ENCODE peak calls at places on chromosome 21, in nine cellular contexts. One of them, this sample, is unnamed.

GRCh38 chr21:46559291-46559983 is 45.4 kb downstream of the S100B start:
- DNase-seq in omental fat pad: no peak
- DNase-seq in right atrium auricular region: peak; percentile 54
- DNase-seq in A549: no peak
- DNase-seq in CD8-positive, alpha-beta T cell: peak; percentile 47
- DNase-seq in endothelial cell: peak; percentile 22
- DNase-seq in tibial artery: no peak
- DNase-seq in foreskin fibroblast: no peak
- DNase-seq in fibroblast of lung: no peak
- DNase-seq in this sample: no peak

GRCh38 chr21:36749935-36750578 is 51.1 kb downstream of the SIM2 start:
- DNase-seq in tibial artery: no peak
- DNase-seq in omental fat pad: no peak
- DNase-seq in fibroblast of lung: peak; percentile 63
- DNase-seq in endothelial cell: peak; percentile 56
- DNase-seq in right atrium auricular region: no peak
- DNase-seq in A549: no peak
- DNase-seq in CD8-positive, alpha-beta T cell: no peak
- DNase-seq in foreskin fibroblast: no peak
- DNase-seq in this sample: no peak

GRCh38 chr21:36487641-36488307 is 7.9 kb upstream of the CLDN14 start:
- DNase-seq in tibial artery: no peak
- DNase-seq in right atrium auricular region: no peak
- DNase-seq in CD8-positive, alpha-beta T cell: no peak
- DNase-seq in endothelial cell: no peak
- DNase-seq in fibroblast of lung: peak; percentile 65
- DNase-seq in omental fat pad: no peak
- DNase-seq in A549: no peak
- DNase-seq in foreskin fibroblast: no peak
- DNase-seq in this sample: no peak

GRCh38 chr21:14677023-14677422 is 130.9 kb upstream of the SAMSN1 start:
- DNase-seq in CD8-positive, alpha-beta T cell: no peak
- DNase-seq in omental fat pad: no peak
- DNase-seq in fibroblast of lung: no peak
- DNase-seq in A549: no peak
- DNase-seq in foreskin fibroblast: no peak
- DNase-seq in endothelial cell: no peak
- DNase-seq in tibial artery: no peak
- DNase-seq in right atrium auricular region: no peak
- DNase-seq in this sample: no peak

GRCh38 chr21:45485686-45486442 is 56.4 kb downstream of the SLC19A1 start:
- DNase-seq in right atrium auricular region: no peak
- DNase-seq in fibroblast of lung: no peak
- DNase-seq in omental fat pad: no peak
- DNase-seq in tibial artery: no peak
- DNase-seq in foreskin fibroblast: no peak
- DNase-seq in endothelial cell: no peak
- DNase-seq in CD8-positive, alpha-beta T cell: no peak
- DNase-seq in A549: no peak
- DNase-seq in this sample: no peak

GRCh38 chr21:20728691-20729090 is 269.5 kb upstream of the NCAM2 start:
- DNase-seq in omental fat pad: no peak
- DNase-seq in fibroblast of lung: no peak
- DNase-seq in A549: no peak
- DNase-seq in right atrium auricular region: no peak
- DNase-seq in endothelial cell: no peak
- DNase-seq in foreskin fibroblast: no peak
- DNase-seq in tibial artery: no peak
- DNase-seq in CD8-positive, alpha-beta T cell: no peak
- DNase-seq in this sample: no peak

GRCh38 chr21:44051462-44051941 is 39.4 kb downstream of the TRAPPC10 start:
- DNase-seq in tibial artery: peak; percentile 49
- DNase-seq in fibroblast of lung: peak; percentile 44
- DNase-seq in foreskin fibroblast: no peak
- DNase-seq in endothelial cell: no peak
- DNase-seq in omental fat pad: no peak
- DNase-seq in A549: no peak
- DNase-seq in right atrium auricular region: peak; percentile 62
- DNase-seq in CD8-positive, alpha-beta T cell: no peak
- DNase-seq in this sample: no peak

GRCh38 chr21:37249112-37249904 is 17.8 kb downstream of the VPS26C start:
- DNase-seq in omental fat pad: no peak
- DNase-seq in fibroblast of lung: no peak
- DNase-seq in endothelial cell: no peak
- DNase-seq in foreskin fibroblast: no peak
- DNase-seq in tibial artery: no peak
- DNase-seq in right atrium auricular region: no peak
- DNase-seq in CD8-positive, alpha-beta T cell: no peak
- DNase-seq in A549: no peak
- DNase-seq in this sample: no peak

GRCh38 chr21:16713331-16714114 is 799.3 kb upstream of the CXADR start:
- DNase-seq in CD8-positive, alpha-beta T cell: no peak
- DNase-seq in tibial artery: no peak
- DNase-seq in endothelial cell: no peak
- DNase-seq in right atrium auricular region: no peak
- DNase-seq in foreskin fibroblast: peak; percentile 61
- DNase-seq in fibroblast of lung: peak; percentile 23
- DNase-seq in omental fat pad: no peak
- DNase-seq in A549: no peak
- DNase-seq in this sample: no peak

GRCh38 chr21:45204395-45204794 is 83.3 kb downstream of the POFUT2 start:
- DNase-seq in foreskin fibroblast: no peak
- DNase-seq in CD8-positive, alpha-beta T cell: no peak
- DNase-seq in omental fat pad: no peak
- DNase-seq in endothelial cell: no peak
- DNase-seq in right atrium auricular region: no peak
- DNase-seq in A549: no peak
- DNase-seq in fibroblast of lung: no peak
- DNase-seq in tibial artery: no peak
- DNase-seq in this sample: no peak

GRCh38 chr21:36155603-36156338 is 853 bp upstream of the DOP1B start:
- DNase-seq in CD8-positive, alpha-beta T cell: no peak
- DNase-seq in right atrium auricular region: no peak
- DNase-seq in foreskin fibroblast: no peak
- DNase-seq in endothelial cell: no peak
- DNase-seq in A549: no peak
- DNase-seq in omental fat pad: no peak
- DNase-seq in fibroblast of lung: no peak
- DNase-seq in tibial artery: peak; percentile 66
- DNase-seq in this sample: no peak

GRCh38 chr21:27807596-27807995 is 840.7 kb upstream of the ADAMTS5 start:
- DNase-seq in right atrium auricular region: no peak
- DNase-seq in tibial artery: no peak
- DNase-seq in A549: no peak
- DNase-seq in foreskin fibroblast: peak; percentile 56
- DNase-seq in CD8-positive, alpha-beta T cell: no peak
- DNase-seq in endothelial cell: no peak
- DNase-seq in omental fat pad: no peak
- DNase-seq in fibroblast of lung: no peak
- DNase-seq in this sample: no peak

GRCh38 chr21:34128124-34128523 is 54.7 kb downstream of the MRPS6 start:
- DNase-seq in endothelial cell: no peak
- DNase-seq in omental fat pad: no peak
- DNase-seq in tibial artery: peak; percentile 83
- DNase-seq in fibroblast of lung: no peak
- DNase-seq in CD8-positive, alpha-beta T cell: no peak
- DNase-seq in foreskin fibroblast: peak; percentile 9
- DNase-seq in right atrium auricular region: no peak
- DNase-seq in A549: no peak
- DNase-seq in this sample: no peak

GRCh38 chr21:34130598-34130985 is 57.2 kb downstream of the MRPS6 start:
- DNase-seq in A549: no peak
- DNase-seq in CD8-positive, alpha-beta T cell: no peak
- DNase-seq in right atrium auricular region: no peak
- DNase-seq in fibroblast of lung: no peak
- DNase-seq in tibial artery: no peak
- DNase-seq in omental fat pad: no peak
- DNase-seq in endothelial cell: no peak
- DNase-seq in foreskin fibroblast: no peak
- DNase-seq in this sample: no peak

GRCh38 chr21:34128674-34129038 is 55.3 kb downstream of the MRPS6 start:
- DNase-seq in fibroblast of lung: no peak
- DNase-seq in CD8-positive, alpha-beta T cell: no peak
- DNase-seq in endothelial cell: no peak
- DNase-seq in omental fat pad: no peak
- DNase-seq in foreskin fibroblast: no peak
- DNase-seq in tibial artery: peak; percentile 82
- DNase-seq in A549: no peak
- DNase-seq in right atrium auricular region: no peak
- DNase-seq in this sample: no peak

GRCh38 chr21:34129971-34130597 is 56.7 kb downstream of the MRPS6 start:
- DNase-seq in omental fat pad: no peak
- DNase-seq in right atrium auricular region: no peak
- DNase-seq in tibial artery: no peak
- DNase-seq in CD8-positive, alpha-beta T cell: no peak
- DNase-seq in A549: no peak
- DNase-seq in fibroblast of lung: peak; percentile 47
- DNase-seq in endothelial cell: no peak
- DNase-seq in foreskin fibroblast: peak; percentile 31
- DNase-seq in this sample: no peak

GRCh38 chr21:34129039-34129891 is 55.9 kb downstream of the MRPS6 start:
- DNase-seq in endothelial cell: peak; percentile 21
- DNase-seq in omental fat pad: no peak
- DNase-seq in tibial artery: peak; percentile 87
- DNase-seq in foreskin fibroblast: peak; percentile 91
- DNase-seq in CD8-positive, alpha-beta T cell: peak; percentile 38
- DNase-seq in right atrium auricular region: peak; percentile 73
- DNase-seq in fibroblast of lung: peak; percentile 89
- DNase-seq in A549: no peak
- DNase-seq in this sample: no peak
- TF ChIP-seq CTCF in endothelial cell: no peak
- TF ChIP-seq CTCF in omental fat pad: no peak
- TF ChIP-seq CTCF in tibial artery: peak; percentile 37
- TF ChIP-seq CTCF in foreskin fibroblast: peak; percentile 68
- TF ChIP-seq CTCF in CD8-positive, alpha-beta T cell: peak; percentile 47
- TF ChIP-seq CTCF in right atrium auricular region: no peak
- TF ChIP-seq CTCF in fibroblast of lung: peak; percentile 72
- TF ChIP-seq CTCF in A549: no peak
- TF ChIP-seq CTCF in this sample: no peak

GRCh38 chr21:31781737-31782136 is 49.8 kb upstream of the SCAF4 start:
- DNase-seq in omental fat pad: no peak
- DNase-seq in CD8-positive, alpha-beta T cell: no peak
- DNase-seq in endothelial cell: no peak
- DNase-seq in tibial artery: no peak
- DNase-seq in fibroblast of lung: peak; percentile 30
- DNase-seq in right atrium auricular region: no peak
- DNase-seq in foreskin fibroblast: peak; percentile 83
- DNase-seq in A549: no peak
- DNase-seq in this sample: no peak

GRCh38 chr21:31786164-31786920 is 54.4 kb upstream of the SCAF4 start:
- DNase-seq in CD8-positive, alpha-beta T cell: no peak
- DNase-seq in foreskin fibroblast: no peak
- DNase-seq in omental fat pad: no peak
- DNase-seq in endothelial cell: no peak
- DNase-seq in right atrium auricular region: no peak
- DNase-seq in fibroblast of lung: no peak
- DNase-seq in A549: no peak
- DNase-seq in tibial artery: no peak
- DNase-seq in this sample: no peak

GRCh38 chr21:31777857-31778256 is 45.9 kb upstream of the SCAF4 start:
- DNase-seq in right atrium auricular region: no peak
- DNase-seq in A549: no peak
- DNase-seq in foreskin fibroblast: no peak
- DNase-seq in fibroblast of lung: no peak
- DNase-seq in CD8-positive, alpha-beta T cell: no peak
- DNase-seq in tibial artery: no peak
- DNase-seq in endothelial cell: no peak
- DNase-seq in omental fat pad: no peak
- DNase-seq in this sample: no peak

DNA sequence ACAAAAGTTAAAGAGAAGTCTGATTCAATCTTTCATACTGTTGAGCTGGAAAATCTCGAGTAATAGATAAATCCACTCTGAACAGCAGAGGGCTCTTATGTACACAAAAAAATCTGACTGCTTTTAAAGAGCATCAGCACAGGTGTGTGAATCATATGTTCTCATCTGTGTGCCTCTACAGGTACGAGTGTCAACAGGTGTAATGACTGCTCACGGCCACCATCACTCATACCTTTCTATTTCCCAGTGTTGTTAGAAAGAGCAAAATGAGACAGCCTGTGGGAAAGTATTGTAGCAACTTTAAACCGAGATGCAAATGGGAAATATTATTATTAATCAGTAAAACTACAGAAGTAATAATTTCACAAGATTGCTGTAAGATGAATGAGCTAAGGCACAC is 49.0 kb upstream of the SCAF4 start:
- DNase-seq in omental fat pad: no peak
- DNase-seq in foreskin fibroblast: no peak
- DNase-seq in CD8-positive, alpha-beta T cell: no peak
- DNase-seq in A549: no peak
- DNase-seq in right atrium auricular region: no peak
- DNase-seq in tibial artery: no peak
- DNase-seq in endothelial cell: no peak
- DNase-seq in fibroblast of lung: no peak
- DNase-seq in this sample: no peak
- TF ChIP-seq CTCF in omental fat pad: no peak
- TF ChIP-seq CTCF in foreskin fibroblast: no peak
- TF ChIP-seq CTCF in CD8-positive, alpha-beta T cell: no peak
- TF ChIP-seq CTCF in A549: peak; percentile 27
- TF ChIP-seq CTCF in right atrium auricular region: no peak
- TF ChIP-seq CTCF in tibial artery: no peak
- TF ChIP-seq CTCF in endothelial cell: no peak
- TF ChIP-seq CTCF in fibroblast of lung: no peak
- TF ChIP-seq CTCF in this sample: no peak

GRCh38 chr21:24045775-24046215 is 1561.5 kb downstream of the MRPL39 start:
- DNase-seq in CD8-positive, alpha-beta T cell: no peak
- DNase-seq in foreskin fibroblast: peak; percentile 46
- DNase-seq in omental fat pad: peak; percentile 33
- DNase-seq in right atrium auricular region: peak; percentile 77
- DNase-seq in tibial artery: peak; percentile 73
- DNase-seq in A549: no peak
- DNase-seq in fibroblast of lung: peak; percentile 94
- DNase-seq in endothelial cell: peak; percentile 18
- DNase-seq in this sample: no peak
- TF ChIP-seq CTCF in CD8-positive, alpha-beta T cell: no peak
- TF ChIP-seq CTCF in foreskin fibroblast: no peak
- TF ChIP-seq CTCF in omental fat pad: no peak
- TF ChIP-seq CTCF in right atrium auricular region: no peak
- TF ChIP-seq CTCF in tibial artery: no peak
- TF ChIP-seq CTCF in A549: no peak
- TF ChIP-seq CTCF in fibroblast of lung: peak; percentile 63
- TF ChIP-seq CTCF in endothelial cell: no peak
- TF ChIP-seq CTCF in this sample: no peak

DNA sequence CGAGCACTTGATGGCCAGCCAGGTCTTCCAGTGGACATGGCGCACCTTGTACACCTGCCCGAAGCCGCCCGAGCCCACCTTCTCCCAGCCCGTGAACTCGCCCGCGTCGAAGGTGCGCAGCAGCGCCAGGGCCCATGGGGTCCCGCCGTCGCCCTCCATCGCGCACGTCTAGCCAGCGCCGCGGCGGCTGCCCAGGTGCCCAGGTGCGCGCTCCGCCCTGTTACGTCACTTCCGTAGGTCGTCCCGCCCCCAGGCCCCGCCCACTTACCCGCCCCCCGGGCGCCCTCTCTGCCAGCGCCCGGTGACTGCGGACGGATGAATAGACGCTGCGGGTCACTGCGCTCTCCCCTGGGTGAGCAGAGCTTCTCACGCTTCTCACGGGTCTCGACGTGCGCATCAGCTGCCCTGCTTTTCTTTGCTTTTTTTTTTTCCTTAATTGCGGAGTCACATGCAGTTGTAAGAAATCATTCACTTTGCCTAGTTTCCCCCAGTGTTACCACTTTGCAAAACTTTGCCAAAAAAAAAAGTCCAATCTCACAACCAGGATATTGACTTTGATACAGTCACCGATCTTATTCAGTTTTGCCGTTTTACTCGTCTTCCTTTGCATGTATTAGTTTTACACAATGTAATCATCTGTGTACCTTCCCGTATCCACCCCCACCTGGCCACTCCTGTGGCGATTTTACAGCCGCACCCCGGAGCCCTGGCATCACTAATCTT is at the start of gene RIPK4:
- DNase-seq in tibial artery: peak; percentile 83
- DNase-seq in A549: peak; percentile 60
- DNase-seq in foreskin fibroblast: peak; percentile 39
- DNase-seq in right atrium auricular region: no peak
- DNase-seq in endothelial cell: peak; percentile 65
- DNase-seq in fibroblast of lung: peak; percentile 36
- DNase-seq in omental fat pad: no peak
- DNase-seq in CD8-positive, alpha-beta T cell: peak; percentile 45
- DNase-seq in this sample: no peak
- TF ChIP-seq CTCF in tibial artery: no peak
- TF ChIP-seq CTCF in A549: no peak
- TF ChIP-seq CTCF in foreskin fibroblast: no peak
- TF ChIP-seq CTCF in right atrium auricular region: no peak
- TF ChIP-seq CTCF in endothelial cell: no peak
- TF ChIP-seq CTCF in fibroblast of lung: no peak
- TF ChIP-seq CTCF in omental fat pad: no peak
- TF ChIP-seq CTCF in CD8-positive, alpha-beta T cell: no peak
- TF ChIP-seq CTCF in this sample: no peak

This sample was measured in activated B cell treated with CpG ODN at 0.5 μM for 24 hours.